ENCODE peak calls at places on chromosomes 11 and 22, in four cellular contexts. P is HepG2, R is GM12878, H is K562. Q is an unnamed sample.

GRCh38 chr11:61004037-61004641 is 32.7 kb downstream of the CD6 start:
- DNase-seq in P (no peak), R (no peak), H (no peak), Q (no peak)

GRCh38 chr11:134579709-134580634 is 167.9 kb upstream of the B3GAT1 start:
- DNase-seq in P (no peak), R (no peak), H (no peak), Q (no peak)

GRCh38 chr11:129436573-129436972 is 60.9 kb downstream of the BARX2 start:
- DNase-seq in P (no peak), R (no peak), H (no peak), Q (no peak)

GRCh38 chr11:10326080-10326964 is 21.4 kb downstream of the ADM start:
- DNase-seq in P (peak), R (no peak), H (no peak), Q (no peak)

GRCh38 chr11:23318670-23319069 is 458.4 kb upstream of the CCDC179 start:
- DNase-seq in P (no peak), R (no peak), H (no peak), Q (no peak)

GRCh38 chr11:118086913-118087768 is at the start of gene SMIM35:
- DNase-seq in P (no peak), R (no peak), H (no peak), Q (no peak)

GRCh38 chr11:34524696-34525095 is 11.1 kb upstream of the ELF5 start:
- DNase-seq in P (no peak), R (no peak), H (no peak), Q (no peak)

GRCh38 chr11:16266021-16266420 is 90.3 kb downstream of the SOX6 start:
- DNase-seq in P (no peak), R (no peak), H (no peak), Q (no peak)

GRCh38 chr11:86558841-86559240 is 113.6 kb downstream of the ME3 start:
- DNase-seq in P (no peak), R (no peak), H (no peak), Q (no peak)

GRCh38 chr22:17777005-17777716 is 2.9 kb upstream of the BID start:
- DNase-seq in P (peak), R (peak), H (peak), Q (no peak)

GRCh38 chr11:6371825-6372224 is 18.4 kb upstream of the SMPD1 start:
- DNase-seq in P (no peak), R (no peak), H (no peak), Q (no peak)

GRCh38 chr22:27748355-27749168 is 53.0 kb downstream of the MN1 start:
- DNase-seq in P (no peak), R (no peak), H (no peak), Q (peak)

GRCh38 chr11:78961938-78962701 is 387.5 kb upstream of the NARS2 start:
- DNase-seq in P (no peak), R (no peak), H (peak), Q (peak)

GRCh38 chr11:112786886-112787530 is 174.2 kb upstream of the NCAM1 start:
- DNase-seq in P (no peak), R (no peak), H (no peak), Q (no peak)

GRCh38 chr11:129702410-129703390 is 112.9 kb upstream of the TMEM45B start:
- DNase-seq in P (no peak), R (no peak), H (no peak), Q (no peak)

GRCh38 chr22:48661984-48662383 is 1165.7 kb downstream of the BRD1 start:
- DNase-seq in P (no peak), R (no peak), H (no peak), Q (no peak)

GRCh38 chr11:133082851-133083488 is 449.3 kb downstream of the OPCML start:
- DNase-seq in P (peak), R (no peak), H (peak), Q (peak)

GRCh38 chr11:24588075-24588474 is 91.2 kb downstream of the LUZP2 start:
- DNase-seq in P (no peak), R (no peak), H (no peak), Q (no peak)

GRCh38 chr11:71343828-71344400 is 91.5 kb upstream of the SHANK2 start:
- DNase-seq in P (no peak), R (no peak), H (no peak), Q (no peak)

DNA sequence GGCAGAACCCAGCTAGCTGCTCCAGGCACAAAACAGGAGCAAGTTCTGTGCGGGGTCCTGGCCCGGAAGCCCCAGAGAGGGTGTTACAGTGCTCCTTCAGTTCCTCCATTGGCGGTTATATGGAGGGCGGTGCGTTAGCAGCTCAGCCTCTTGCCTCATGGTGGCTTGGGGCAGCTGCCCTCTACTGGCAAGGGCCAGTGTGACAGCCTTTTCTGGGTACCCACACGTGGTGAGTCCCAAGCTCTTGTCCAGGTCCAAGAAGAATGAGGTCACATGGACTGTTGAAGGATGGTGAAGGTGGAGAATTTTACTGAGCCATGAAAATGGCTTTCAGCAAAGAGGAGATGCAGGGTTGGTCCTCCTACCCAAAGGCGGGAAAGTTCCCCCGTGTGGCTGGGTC is 100.5 kb downstream of the WT1 start:
- DNase-seq in P (peak), R (no peak), H (peak), Q (peak)
- TF ChIP-seq SP1 in P (no peak), R (no peak), H (no peak), Q (no peak)

GRCh38 chr11:116515666-116516184 is 257.1 kb downstream of the BUD13 start:
- DNase-seq in P (no peak), R (no peak), H (no peak), Q (no peak)

GRCh38 chr11:116511684-116512083 is 261.1 kb downstream of the BUD13 start:
- DNase-seq in P (no peak), R (no peak), H (no peak), Q (no peak)

GRCh38 chr11:116513278-116513823 is 259.4 kb downstream of the BUD13 start:
- DNase-seq in P (no peak), R (no peak), H (no peak), Q (no peak)

GRCh38 chr11:116512841-116513240 is 259.9 kb downstream of the BUD13 start:
- DNase-seq in P (no peak), R (no peak), H (no peak), Q (no peak)

DNA sequence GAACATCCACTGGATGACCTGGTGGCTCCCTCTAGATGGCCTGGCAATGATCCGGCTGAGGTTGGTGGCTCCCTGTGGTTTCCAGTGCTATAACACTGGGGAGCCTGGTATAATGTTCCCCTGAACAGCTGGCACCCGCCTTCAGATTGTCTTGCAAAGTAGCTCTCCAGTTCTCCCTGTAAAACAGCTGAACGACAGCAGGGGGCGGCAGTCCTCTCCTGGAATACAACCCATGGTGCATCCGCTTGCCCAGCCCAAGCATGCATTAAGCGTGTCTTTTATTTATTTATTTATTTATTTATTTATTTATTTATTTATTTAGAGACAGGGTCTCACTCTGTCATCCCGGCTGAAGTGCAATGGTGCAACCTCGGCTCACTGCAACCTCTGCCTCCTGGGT is 258.9 kb downstream of the BUD13 start:
- DNase-seq in P (peak), R (no peak), H (peak), Q (peak)
- TF ChIP-seq TCF7 in P (no peak), R (no peak), H (no peak), Q (no peak)

GRCh38 chr11:83285771-83286528 is at the start of gene CCDC90B:
- DNase-seq in P (peak), R (peak), H (peak), Q (peak)
- TF ChIP-seq CTCF in P (peak), R (peak), H (peak), Q (no peak)

GRCh38 chr11:69290791-69291190 is 3.2 kb upstream of the MYEOV start:
- DNase-seq in P (no peak), R (no peak), H (no peak), Q (no peak)
- TF ChIP-seq SP1 in P (no peak), R (no peak), H (no peak), Q (no peak)

GRCh38 chr22:39534591-39535301 is 2.2 kb upstream of the RPS19BP1 start:
- DNase-seq in P (peak), R (no peak), H (peak), Q (peak)
- TF ChIP-seq TCF7 in P (no peak), R (no peak), H (no peak), Q (no peak)

GRCh38 chr22:41481131-41481830 is 12.4 kb downstream of the ACO2 start:
- DNase-seq in P (no peak), R (no peak), H (no peak), Q (no peak)

GRCh38 chr22:41478473-41478872 is 9.6 kb downstream of the ACO2 start:
- DNase-seq in P (no peak), R (peak), H (no peak), Q (no peak)

GRCh38 chr22:41480397-41480735 is 11.4 kb downstream of the ACO2 start:
- DNase-seq in P (no peak), R (no peak), H (no peak), Q (no peak)

GRCh38 chr22:41478891-41479521 is 10.1 kb downstream of the ACO2 start:
- DNase-seq in P (no peak), R (peak), H (no peak), Q (no peak)

DNA sequence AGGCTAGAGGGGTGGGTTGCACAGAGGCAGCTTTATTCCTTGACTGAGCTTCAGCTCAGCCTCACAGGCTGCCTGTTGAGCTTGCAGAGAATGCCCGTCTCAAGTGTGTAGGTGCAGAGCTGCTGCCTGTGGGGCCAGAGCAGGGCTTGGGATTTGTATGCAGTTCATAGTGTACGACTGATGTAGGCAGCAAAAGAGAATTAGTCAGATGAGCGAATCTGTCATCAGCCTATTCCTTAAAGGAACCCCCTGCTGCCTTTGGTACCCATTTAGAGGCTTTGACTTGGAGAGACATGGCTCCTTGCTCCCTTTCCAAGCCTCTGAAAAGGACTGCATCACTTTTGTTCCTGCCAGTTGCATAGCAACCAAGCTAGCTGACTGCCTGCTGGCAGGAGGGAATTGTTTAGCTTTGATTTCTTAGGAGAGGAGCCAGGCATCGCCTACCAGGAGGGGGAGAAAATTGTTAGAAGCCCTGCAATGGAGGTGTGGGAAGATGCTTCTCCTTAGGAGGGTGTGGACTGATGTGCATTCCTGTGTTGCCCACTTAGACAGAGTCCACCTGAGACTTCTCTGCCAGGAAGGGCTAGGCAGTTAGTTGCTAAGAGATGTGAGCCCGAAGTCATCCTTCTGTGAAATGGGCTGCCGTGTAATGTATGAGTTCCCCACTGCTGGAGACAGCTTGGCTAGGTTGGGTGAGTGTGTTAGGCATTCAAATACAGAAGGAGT is 10.9 kb downstream of the ACO2 start:
- DNase-seq in P (no peak), R (no peak), H (no peak), Q (peak)
- TF ChIP-seq CTCF in P (no peak), R (no peak), H (no peak), Q (no peak)

DNA sequence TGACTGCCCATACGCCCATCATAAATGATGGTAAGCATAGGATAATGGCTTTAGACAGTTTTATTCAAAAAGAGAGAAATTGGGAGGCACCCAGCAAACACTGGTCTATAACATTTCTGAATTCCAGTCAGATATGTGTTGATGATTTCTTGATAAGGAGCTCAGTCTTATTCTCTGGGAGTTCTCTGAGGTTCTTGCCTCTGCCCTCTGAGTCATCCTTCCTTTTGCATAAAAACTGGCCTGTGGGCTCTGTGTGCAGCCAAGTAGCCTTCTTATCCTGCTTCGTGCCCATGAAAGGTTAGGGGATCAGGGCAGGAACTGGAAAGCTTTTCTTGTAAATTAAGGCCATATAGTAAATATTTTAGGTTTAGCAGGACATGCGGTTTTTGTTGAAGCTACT is 48.9 kb downstream of the FAR1 start:
- DNase-seq in P (no peak), R (no peak), H (no peak), Q (no peak)
- TF ChIP-seq SP1 in P (no peak), R (no peak), H (no peak), Q (no peak)

GRCh38 chr22:30695351-30695762 is 683 bp downstream of the OSBP2 start:
- DNase-seq in P (no peak), R (no peak), H (no peak), Q (no peak)

GRCh38 chr22:30694638-30695350 is at the start of gene OSBP2:
- DNase-seq in P (no peak), R (no peak), H (peak), Q (peak)

GRCh38 chr22:30695871-30696655 is 1.4 kb downstream of the OSBP2 start:
- DNase-seq in P (no peak), R (no peak), H (no peak), Q (no peak)

GRCh38 chr22:30691204-30691603 is 3.5 kb upstream of the OSBP2 start:
- DNase-seq in P (no peak), R (no peak), H (no peak), Q (no peak)

DNA sequence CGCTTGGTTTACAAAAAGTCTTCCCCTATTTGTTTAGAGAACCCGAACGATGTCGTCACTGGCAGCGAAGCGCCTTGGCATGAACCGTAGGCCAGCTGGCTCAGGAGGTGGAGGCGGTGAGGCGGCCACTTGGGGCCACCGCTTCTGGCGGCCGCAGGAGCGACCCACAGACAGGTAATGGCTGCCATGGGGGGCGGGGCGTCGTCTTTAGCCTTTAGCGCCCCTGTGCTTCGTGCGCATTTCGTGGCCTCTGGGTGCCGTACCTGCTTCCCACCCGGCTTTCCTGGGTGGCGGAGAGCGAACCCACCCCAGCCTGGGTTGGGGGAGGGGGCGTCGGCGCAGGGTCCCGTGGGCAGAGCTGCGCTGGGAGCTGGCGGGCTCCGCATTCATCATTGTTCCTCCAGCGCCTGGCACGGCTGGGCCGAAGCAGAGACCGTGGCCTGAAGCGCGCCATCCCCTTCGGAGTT is 470 bp upstream of the OSBP2 start:
- DNase-seq in P (no peak), R (no peak), H (no peak), Q (peak)
- TF ChIP-seq TCF7 in P (no peak), R (no peak), H (no peak), Q (no peak)

GRCh38 chr22:42614312-42615091 is at the start of gene POLDIP3:
- DNase-seq in P (peak), R (peak), H (peak), Q (peak)
- TF ChIP-seq CTCF in P (peak), R (peak), H (no peak), Q (no peak)

GRCh38 chr11:67267188-67268035 is 1.1 kb downstream of the GRK2 start:
- DNase-seq in P (peak), R (no peak), H (peak), Q (no peak)

GRCh38 chr11:67264886-67265632 is 1.2 kb upstream of the GRK2 start:
- DNase-seq in P (no peak), R (no peak), H (no peak), Q (no peak)

GRCh38 chr11:67264260-67264659 is 2.0 kb upstream of the GRK2 start:
- DNase-seq in P (no peak), R (no peak), H (no peak), Q (no peak)

GRCh38 chr11:67266424-67267187 is at the start of gene GRK2:
- DNase-seq in P (no peak), R (no peak), H (no peak), Q (no peak)

GRCh38 chr11:67265633-67266423 is 445 bp upstream of the GRK2 start:
- DNase-seq in P (peak), R (no peak), H (peak), Q (peak)
- TF ChIP-seq SP1 in P (no peak), R (no peak), H (no peak), Q (no peak)